ENCODE peak calls at places on chromosomes 4 and X, in four cellular contexts. One of them, this sample, is unnamed.
A peak's percentile ranks its signal among the peaks of the same experiment; 100 is the strongest.

GRCh38 chrX:85243155-85243554 is 424 bp downstream of the SATL1 start:
- DNase-seq in GM06990: no peak
- DNase-seq in DND-41: no peak
- DNase-seq in endothelial cell of umbilical vein: no peak
- DNase-seq in this sample: no peak

GRCh38 chr4:63348735-63349673 is 1060.2 kb downstream of the TECRL start:
- DNase-seq in GM06990: no peak
- DNase-seq in DND-41: no peak
- DNase-seq in endothelial cell of umbilical vein: no peak
- DNase-seq in this sample: no peak

GRCh38 chr4:142036795-142037583 is 400.6 kb downstream of the IL15 start:
- DNase-seq in GM06990: no peak
- DNase-seq in DND-41: no peak
- DNase-seq in endothelial cell of umbilical vein: peak; percentile 46
- DNase-seq in this sample: peak; percentile 48

GRCh38 chrX:109629310-109629709 is 4.3 kb upstream of the KCNE5 start:
- DNase-seq in GM06990: no peak
- DNase-seq in DND-41: no peak
- DNase-seq in endothelial cell of umbilical vein: peak; percentile 74
- DNase-seq in this sample: no peak

GRCh38 chr4:120156115-120156718 is 89.6 kb upstream of the MAD2L1 start:
- DNase-seq in GM06990: peak; percentile 21
- DNase-seq in DND-41: peak; percentile 33
- DNase-seq in endothelial cell of umbilical vein: peak; percentile 79
- DNase-seq in this sample: peak; percentile 56

GRCh38 chr4:79597266-79597665 is 189.2 kb upstream of the GK2 start:
- DNase-seq in GM06990: no peak
- DNase-seq in DND-41: no peak
- DNase-seq in endothelial cell of umbilical vein: no peak
- DNase-seq in this sample: no peak

GRCh38 chr4:10015140-10015753 is 6.0 kb downstream of the SLC2A9 start:
- DNase-seq in GM06990: peak; percentile 47
- DNase-seq in DND-41: peak; percentile 50
- DNase-seq in endothelial cell of umbilical vein: peak; percentile 52
- DNase-seq in this sample: no peak

GRCh38 chr4:26031704-26032103 is 117.7 kb downstream of the SMIM20 start:
- DNase-seq in GM06990: no peak
- DNase-seq in DND-41: no peak
- DNase-seq in endothelial cell of umbilical vein: no peak
- DNase-seq in this sample: no peak

GRCh38 chrX:69083785-69084184 is 81.5 kb downstream of the PJA1 start:
- DNase-seq in GM06990: no peak
- DNase-seq in DND-41: no peak
- DNase-seq in endothelial cell of umbilical vein: no peak
- DNase-seq in this sample: no peak

GRCh38 chr4:181685461-181685860 is 557.7 kb upstream of the TENM3 start:
- DNase-seq in GM06990: no peak
- DNase-seq in DND-41: no peak
- DNase-seq in endothelial cell of umbilical vein: no peak
- DNase-seq in this sample: no peak

GRCh38 chr4:153947998-153948397 is 159.1 kb upstream of the SFRP2 start:
- DNase-seq in GM06990: no peak
- DNase-seq in DND-41: no peak
- DNase-seq in endothelial cell of umbilical vein: no peak
- DNase-seq in this sample: no peak

GRCh38 chr4:74038161-74039064 is at the start of gene CXCL3:
- DNase-seq in GM06990: peak; percentile 13
- DNase-seq in DND-41: peak; percentile 56
- DNase-seq in endothelial cell of umbilical vein: peak; percentile 67
- DNase-seq in this sample: no peak

GRCh38 chrX:72540318-72540717 is 32.3 kb downstream of the HDAC8 start:
- DNase-seq in GM06990: no peak
- DNase-seq in DND-41: no peak
- DNase-seq in endothelial cell of umbilical vein: peak; percentile 30
- DNase-seq in this sample: no peak

GRCh38 chrX:19658030-19658429 is 142.7 kb upstream of the MAP3K15 start:
- DNase-seq in GM06990: no peak
- DNase-seq in DND-41: no peak
- DNase-seq in endothelial cell of umbilical vein: no peak
- DNase-seq in this sample: no peak

GRCh38 chrX:15328821-15329220 is 6.5 kb downstream of the PIGA start:
- DNase-seq in GM06990: no peak
- DNase-seq in DND-41: no peak
- DNase-seq in endothelial cell of umbilical vein: no peak
- DNase-seq in this sample: no peak

GRCh38 chrX:103101280-103102042 is 8.5 kb upstream of the NXF3 start:
- DNase-seq in GM06990: no peak
- DNase-seq in DND-41: no peak
- DNase-seq in endothelial cell of umbilical vein: peak; percentile 29
- DNase-seq in this sample: no peak

GRCh38 chr4:66613591-66613990 is 931.7 kb downstream of the CENPC start:
- DNase-seq in GM06990: no peak
- DNase-seq in DND-41: no peak
- DNase-seq in endothelial cell of umbilical vein: no peak
- DNase-seq in this sample: no peak

GRCh38 chrX:80792205-80792604 is 17.5 kb downstream of the BRWD3 start:
- DNase-seq in GM06990: no peak
- DNase-seq in DND-41: no peak
- DNase-seq in endothelial cell of umbilical vein: no peak
- DNase-seq in this sample: no peak

GRCh38 chr4:145945431-145946155 is 7.0 kb upstream of the ZNF827 start:
- DNase-seq in GM06990: no peak
- DNase-seq in DND-41: no peak
- DNase-seq in endothelial cell of umbilical vein: no peak
- DNase-seq in this sample: no peak

GRCh38 chrX:84155938-84156337 is 32.1 kb downstream of the RPS6KA6 start:
- DNase-seq in GM06990: no peak
- DNase-seq in DND-41: no peak
- DNase-seq in endothelial cell of umbilical vein: no peak
- DNase-seq in this sample: no peak

GRCh38 chrX:31233941-31234496 is 162.2 kb upstream of the FTHL17 start:
- DNase-seq in GM06990: no peak
- DNase-seq in DND-41: no peak
- DNase-seq in endothelial cell of umbilical vein: no peak
- DNase-seq in this sample: no peak

GRCh38 chr4:124713213-124713592 is 671 bp upstream of the ANKRD50 start:
- DNase-seq in GM06990: no peak
- DNase-seq in DND-41: peak; percentile 44
- DNase-seq in endothelial cell of umbilical vein: peak; percentile 81
- DNase-seq in this sample: peak; percentile 28

GRCh38 chr4:23680616-23681518 is 209.0 kb downstream of the PPARGC1A start:
- DNase-seq in GM06990: no peak
- DNase-seq in DND-41: no peak
- DNase-seq in endothelial cell of umbilical vein: no peak
- DNase-seq in this sample: peak; percentile 14

GRCh38 chrX:13283968-13284914 is 35.6 kb downstream of the ATXN3L start:
- DNase-seq in GM06990: no peak
- DNase-seq in DND-41: no peak
- DNase-seq in endothelial cell of umbilical vein: peak; percentile 71
- DNase-seq in this sample: peak; percentile 75
- TF ChIP-seq CTCF in GM06990: no peak
- TF ChIP-seq CTCF in DND-41: no peak
- TF ChIP-seq CTCF in endothelial cell of umbilical vein: no peak
- TF ChIP-seq CTCF in this sample: no peak

GRCh38 chr4:30721353-30722091 is 1.4 kb downstream of the PCDH7 start:
- DNase-seq in GM06990: peak; percentile 18
- DNase-seq in DND-41: no peak
- DNase-seq in endothelial cell of umbilical vein: peak; percentile 72
- DNase-seq in this sample: no peak
- H3K4me3 ChIP-seq in GM06990: no peak overlapping the region
- H3K4me3 ChIP-seq in DND-41: no peak overlapping the region
- H3K4me3 ChIP-seq in endothelial cell of umbilical vein: peak overlapping the region; percentile 53
- H3K4me3 ChIP-seq in this sample: peak overlapping the region; percentile 48

GRCh38 chr4:11543710-11544109 is 115.0 kb upstream of the HS3ST1 start:
- DNase-seq in GM06990: no peak
- DNase-seq in DND-41: no peak
- DNase-seq in endothelial cell of umbilical vein: peak; percentile 95
- DNase-seq in this sample: no peak

GRCh38 chr4:11548529-11549176 is 120.0 kb upstream of the HS3ST1 start:
- DNase-seq in GM06990: no peak
- DNase-seq in DND-41: no peak
- DNase-seq in endothelial cell of umbilical vein: peak; percentile 73
- DNase-seq in this sample: peak; percentile 72

GRCh38 chr4:11546391-11547160 is 117.9 kb upstream of the HS3ST1 start:
- DNase-seq in GM06990: no peak
- DNase-seq in DND-41: no peak
- DNase-seq in endothelial cell of umbilical vein: peak; percentile 62
- DNase-seq in this sample: no peak

GRCh38 chr4:11545651-11546050 is 117.0 kb upstream of the HS3ST1 start:
- DNase-seq in GM06990: no peak
- DNase-seq in DND-41: no peak
- DNase-seq in endothelial cell of umbilical vein: no peak
- DNase-seq in this sample: no peak

DNA sequence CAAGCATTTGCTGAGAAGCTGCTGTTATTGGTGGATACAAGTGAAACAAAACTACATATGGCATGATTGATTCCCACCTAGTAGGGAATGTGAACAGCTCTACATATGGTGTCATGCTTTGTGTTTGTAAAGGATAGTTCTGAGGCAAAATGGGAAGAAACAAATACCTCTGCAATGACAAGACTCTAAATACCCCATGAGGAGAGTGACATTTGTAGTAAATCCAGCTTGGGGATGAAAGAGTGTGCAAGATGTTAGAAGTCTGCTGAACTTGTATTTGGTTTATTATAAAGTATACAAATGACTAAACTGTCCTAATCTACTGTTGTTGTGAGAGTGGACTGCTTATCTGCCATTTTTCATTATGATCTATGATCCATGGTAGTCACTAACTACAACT is 120.8 kb upstream of the HS3ST1 start:
- DNase-seq in GM06990: no peak
- DNase-seq in DND-41: no peak
- DNase-seq in endothelial cell of umbilical vein: no peak
- DNase-seq in this sample: no peak
- H3K36me3 ChIP-seq in GM06990: no peaks in the 10 kb centered on the region
- H3K36me3 ChIP-seq in DND-41: no peaks in the 10 kb centered on the region
- H3K36me3 ChIP-seq in endothelial cell of umbilical vein: no peaks in the 10 kb centered on the region
- H3K36me3 ChIP-seq in this sample: no peaks in the 10 kb centered on the region

GRCh38 chr4:101197350-101197749 is 150.0 kb downstream of the PPP3CA start:
- DNase-seq in GM06990: no peak
- DNase-seq in DND-41: no peak
- DNase-seq in endothelial cell of umbilical vein: no peak
- DNase-seq in this sample: no peak
- TF ChIP-seq CTCF in GM06990: no peak
- TF ChIP-seq CTCF in DND-41: no peak
- TF ChIP-seq CTCF in endothelial cell of umbilical vein: no peak
- TF ChIP-seq CTCF in this sample: no peak

DNA sequence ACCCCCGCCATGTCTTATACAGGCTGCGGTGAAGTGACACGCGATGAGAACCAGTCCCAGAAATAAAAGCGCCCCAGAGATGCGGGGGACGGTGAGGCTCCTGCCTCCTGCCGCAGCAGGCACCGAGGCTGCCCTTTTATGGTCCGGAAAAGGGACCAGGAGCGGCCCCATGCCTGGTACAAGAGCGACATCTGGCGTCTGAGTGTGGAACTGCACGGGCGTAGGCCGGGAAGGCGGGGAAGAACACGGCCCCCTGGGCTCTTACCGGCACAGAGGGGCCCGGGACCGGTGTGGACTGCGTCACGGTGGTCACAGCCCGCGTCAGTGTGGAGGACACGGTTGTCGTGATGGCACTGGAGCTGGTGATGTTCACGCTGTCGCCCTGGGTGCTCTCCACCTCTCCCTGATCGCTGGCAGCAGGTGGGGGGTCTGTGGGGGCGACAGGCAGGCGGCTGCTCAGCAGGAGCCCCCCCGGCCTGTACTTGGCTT is 8.9 kb upstream of the RENBP start:
- DNase-seq in GM06990: peak; percentile 77
- DNase-seq in DND-41: peak; percentile 69
- DNase-seq in endothelial cell of umbilical vein: peak; percentile 42
- DNase-seq in this sample: no peak
- H3K4me3 ChIP-seq in GM06990: no peak overlapping the region
- H3K4me3 ChIP-seq in DND-41: no peak overlapping the region
- H3K4me3 ChIP-seq in endothelial cell of umbilical vein: no peak overlapping the region
- H3K4me3 ChIP-seq in this sample: no peak overlapping the region

DNA sequence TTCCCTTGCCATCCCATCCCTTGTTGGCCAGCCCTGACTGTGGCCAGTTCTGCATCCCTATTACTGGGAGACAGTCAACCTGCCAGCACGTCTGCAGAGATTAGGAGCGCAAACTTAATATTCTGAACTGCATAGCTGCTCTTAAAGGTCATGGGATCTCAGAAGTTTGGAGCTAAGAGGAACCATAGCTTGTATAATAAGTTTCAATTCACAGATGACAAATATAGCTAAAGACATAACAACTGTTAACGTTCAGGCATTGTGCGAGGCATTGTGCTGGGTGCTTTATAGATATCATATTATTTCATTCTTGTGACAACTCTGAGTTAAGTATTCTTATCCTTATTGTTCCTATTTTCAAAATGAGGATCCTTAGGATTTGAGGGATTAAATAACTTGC is 3.7 kb downstream of the SCARB2 start:
- DNase-seq in GM06990: no peak
- DNase-seq in DND-41: no peak
- DNase-seq in endothelial cell of umbilical vein: no peak
- DNase-seq in this sample: no peak
- H3K36me3 ChIP-seq in GM06990: peaks cover 2% of the 10 kb centered on the region
- H3K36me3 ChIP-seq in DND-41: peaks cover 3% of the 10 kb centered on the region
- H3K36me3 ChIP-seq in endothelial cell of umbilical vein: no peaks in the 10 kb centered on the region
- H3K36me3 ChIP-seq in this sample: no peaks in the 10 kb centered on the region

DNA sequence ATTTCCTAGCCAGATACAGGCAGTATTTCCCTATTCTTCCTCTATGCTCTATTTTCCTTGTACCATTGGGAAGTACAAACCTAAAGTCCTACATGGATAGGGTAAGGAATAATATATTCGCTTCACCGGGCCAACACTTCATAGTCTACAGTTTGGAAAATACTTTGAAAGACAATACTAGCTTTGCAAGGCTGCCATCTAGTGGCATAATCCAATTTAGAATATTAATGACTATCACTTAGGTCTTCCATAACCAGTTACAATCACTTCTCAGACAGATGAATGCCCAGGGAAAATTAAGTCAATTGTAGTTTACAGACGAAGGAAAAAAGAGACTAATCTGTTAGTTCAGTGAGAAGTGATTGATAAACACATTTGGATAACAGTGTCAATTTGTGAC is 141.0 kb upstream of the FAM47C start:
- DNase-seq in GM06990: no peak
- DNase-seq in DND-41: no peak
- DNase-seq in endothelial cell of umbilical vein: peak; percentile 29
- DNase-seq in this sample: no peak
- TF ChIP-seq CTCF in GM06990: peak; percentile 48
- TF ChIP-seq CTCF in DND-41: peak; percentile 59
- TF ChIP-seq CTCF in endothelial cell of umbilical vein: no peak
- TF ChIP-seq CTCF in this sample: peak; percentile 48

GRCh38 chrX:155334486-155335316 is at the start of gene CLIC2:
- DNase-seq in GM06990: peak; percentile 18
- DNase-seq in DND-41: peak; percentile 39
- DNase-seq in endothelial cell of umbilical vein: peak; percentile 65
- DNase-seq in this sample: no peak
- H3K4me3 ChIP-seq in GM06990: peak within 1 kb of the TSS; percentile 27
- H3K4me3 ChIP-seq in DND-41: no peak within 1 kb of the TSS
- H3K4me3 ChIP-seq in endothelial cell of umbilical vein: no peak within 1 kb of the TSS
- H3K4me3 ChIP-seq in this sample: no peak within 1 kb of the TSS

GRCh38 chr4:3234171-3235029 is 14.6 kb upstream of the MSANTD1 start:
- DNase-seq in GM06990: no peak
- DNase-seq in DND-41: no peak
- DNase-seq in endothelial cell of umbilical vein: no peak
- DNase-seq in this sample: no peak
- H3K36me3 ChIP-seq in GM06990: peaks cover 79% of the 10 kb centered on the region
- H3K36me3 ChIP-seq in DND-41: peaks cover 88% of the 10 kb centered on the region
- H3K36me3 ChIP-seq in endothelial cell of umbilical vein: peaks cover 2% of the 10 kb centered on the region
- H3K36me3 ChIP-seq in this sample: peaks cover 7% of the 10 kb centered on the region